ENCODE peak calls at places on chromosomes 13 and 19, in four cellular contexts. P is M059J, L is pons, O is NAMALWA. X is an unnamed sample.

GRCh38 chr13:81334481-81334880 is 993.6 kb upstream of the SPRY2 start:
- DNase-seq in P (no peak), L (no peak), O (no peak), X (no peak)

GRCh38 chr19:18280247-18281081 is 958 bp downstream of the JUND start:
- DNase-seq in P (peak; percentile 77), L (peak; percentile 69), O (peak; percentile 93), X (peak; percentile 86)

GRCh38 chr19:50516456-50516855 is 2.7 kb upstream of the ASPDH start:
- DNase-seq in P (no peak), L (no peak), O (no peak), X (no peak)

GRCh38 chr19:2823646-2824045 is 4.0 kb downstream of the ZNF554 start:
- DNase-seq in P (no peak), L (no peak), O (no peak), X (no peak)

GRCh38 chr19:50912102-50912599 is 956 bp upstream of the KLK4 start:
- DNase-seq in P (no peak), L (no peak), O (no peak), X (no peak)

GRCh38 chr19:44694184-44694579 is 4.8 kb upstream of the CEACAM16 start:
- DNase-seq in P (no peak), L (no peak), O (peak; percentile 40), X (no peak)

GRCh38 chr13:49679244-49679643 is 12.0 kb downstream of the EBPL start:
- DNase-seq in P (peak; percentile 21), L (no peak), O (peak; percentile 67), X (peak; percentile 58)

GRCh38 chr19:13169769-13170168 is 19.6 kb downstream of the IER2 start:
- DNase-seq in P (peak; percentile 93), L (no peak), O (no peak), X (no peak)

GRCh38 chr19:39262496-39262895 is 5.7 kb upstream of the IFNL2 start:
- DNase-seq in P (no peak), L (no peak), O (no peak), X (no peak)

GRCh38 chr13:26482451-26483197 is 74.9 kb upstream of the WASF3 start:
- DNase-seq in P (peak; percentile 64), L (peak; percentile 77), O (peak; percentile 92), X (peak; percentile 84)

GRCh38 chr13:97653741-97654140 is 219.8 kb downstream of the RAP2A start:
- DNase-seq in P (peak; percentile 27), L (no peak), O (no peak), X (no peak)

GRCh38 chr19:57934820-57935665 is at the start of gene ZNF418:
- DNase-seq in P (peak; percentile 89), L (peak; percentile 94), O (no peak), X (peak; percentile 91)

GRCh38 chr19:44807162-44807561 is 1.7 kb upstream of the BCAM start:
- DNase-seq in P (peak; percentile 29), L (no peak), O (no peak), X (no peak)